ENCODE peak calls at places on chromosomes 4 and X, in ten cellular contexts. One of them, this sample, is unnamed.

GRCh38 chr4:26992657-26993361 is 132.2 kb downstream of the STIM2 start:
- DNase-seq in AG04450: peak
- DNase-seq in mucosa of gallbladder: no peak
- DNase-seq in GM23248: peak
- DNase-seq in AG08396: peak
- DNase-seq in stimulated activated CD4-positive, alpha-beta T cell treated with anti-CD3 and anti-CD28 coated beads, Interleukin-1b, Interleukin-23, amount 100 ng/mL, for 4 hours: no peak
- DNase-seq in A549: no peak
- DNase-seq in NCI-H1436: no peak
- DNase-seq in GM12891: no peak
- DNase-seq in T-cell: no peak
- DNase-seq in this sample: no peak

GRCh38 chr4:113183032-113183573 is 133.7 kb downstream of the ANK2 start:
- DNase-seq in A549: no peak
- DNase-seq in AG08396: no peak
- DNase-seq in stimulated activated CD4-positive, alpha-beta T cell treated with anti-CD3 and anti-CD28 coated beads, Interleukin-1b, Interleukin-23, amount 100 ng/mL, for 4 hours: no peak
- DNase-seq in T-cell: no peak
- DNase-seq in GM23248: no peak
- DNase-seq in AG04450: no peak
- DNase-seq in GM12891: no peak
- DNase-seq in NCI-H1436: no peak
- DNase-seq in mucosa of gallbladder: no peak
- DNase-seq in this sample: no peak

GRCh38 chr4:788636-789297 is 37.2 kb downstream of the CPLX1 start:
- DNase-seq in A549: no peak
- DNase-seq in T-cell: no peak
- DNase-seq in stimulated activated CD4-positive, alpha-beta T cell treated with anti-CD3 and anti-CD28 coated beads, Interleukin-1b, Interleukin-23, amount 100 ng/mL, for 4 hours: no peak
- DNase-seq in NCI-H1436: no peak
- DNase-seq in GM23248: no peak
- DNase-seq in GM12891: no peak
- DNase-seq in AG04450: no peak
- DNase-seq in mucosa of gallbladder: no peak
- DNase-seq in AG08396: no peak
- DNase-seq in this sample: no peak

GRCh38 chrX:9992061-9992460 is 24.9 kb downstream of the CLDN34 start:
- DNase-seq in mucosa of gallbladder: no peak
- DNase-seq in GM12891: no peak
- DNase-seq in A549: no peak
- DNase-seq in GM23248: no peak
- DNase-seq in AG04450: no peak
- DNase-seq in stimulated activated CD4-positive, alpha-beta T cell treated with anti-CD3 and anti-CD28 coated beads, Interleukin-1b, Interleukin-23, amount 100 ng/mL, for 4 hours: no peak
- DNase-seq in NCI-H1436: no peak
- DNase-seq in T-cell: no peak
- DNase-seq in AG08396: no peak
- DNase-seq in this sample: no peak

GRCh38 chr4:26748805-26749204 is 111.8 kb upstream of the STIM2 start:
- DNase-seq in AG04450: no peak
- DNase-seq in NCI-H1436: no peak
- DNase-seq in mucosa of gallbladder: no peak
- DNase-seq in A549: no peak
- DNase-seq in AG08396: no peak
- DNase-seq in T-cell: no peak
- DNase-seq in GM23248: no peak
- DNase-seq in GM12891: no peak
- DNase-seq in stimulated activated CD4-positive, alpha-beta T cell treated with anti-CD3 and anti-CD28 coated beads, Interleukin-1b, Interleukin-23, amount 100 ng/mL, for 4 hours: no peak
- DNase-seq in this sample: no peak

GRCh38 chr4:14184265-14184664 is 556.7 kb upstream of the BOD1L1 start:
- DNase-seq in mucosa of gallbladder: no peak
- DNase-seq in AG08396: no peak
- DNase-seq in GM12891: no peak
- DNase-seq in T-cell: no peak
- DNase-seq in NCI-H1436: no peak
- DNase-seq in stimulated activated CD4-positive, alpha-beta T cell treated with anti-CD3 and anti-CD28 coated beads, Interleukin-1b, Interleukin-23, amount 100 ng/mL, for 4 hours: no peak
- DNase-seq in A549: no peak
- DNase-seq in AG04450: no peak
- DNase-seq in GM23248: peak
- DNase-seq in this sample: no peak

GRCh38 chr4:15938182-15938581 is 358 bp downstream of the FGFBP1 start:
- DNase-seq in mucosa of gallbladder: no peak
- DNase-seq in stimulated activated CD4-positive, alpha-beta T cell treated with anti-CD3 and anti-CD28 coated beads, Interleukin-1b, Interleukin-23, amount 100 ng/mL, for 4 hours: no peak
- DNase-seq in GM12891: no peak
- DNase-seq in AG04450: no peak
- DNase-seq in A549: peak
- DNase-seq in GM23248: peak
- DNase-seq in NCI-H1436: no peak
- DNase-seq in T-cell: no peak
- DNase-seq in AG08396: no peak
- DNase-seq in this sample: no peak

GRCh38 chrX:119983494-119983893 is 39.9 kb upstream of the NKAP start:
- DNase-seq in GM12891: no peak
- DNase-seq in NCI-H1436: no peak
- DNase-seq in stimulated activated CD4-positive, alpha-beta T cell treated with anti-CD3 and anti-CD28 coated beads, Interleukin-1b, Interleukin-23, amount 100 ng/mL, for 4 hours: no peak
- DNase-seq in T-cell: no peak
- DNase-seq in mucosa of gallbladder: no peak
- DNase-seq in GM23248: no peak
- DNase-seq in AG08396: no peak
- DNase-seq in AG04450: no peak
- DNase-seq in A549: no peak
- DNase-seq in this sample: no peak

GRCh38 chr4:139509727-139510410 is 46.1 kb downstream of the SETD7 start:
- DNase-seq in mucosa of gallbladder: no peak
- DNase-seq in GM12891: no peak
- DNase-seq in A549: peak
- DNase-seq in NCI-H1436: no peak
- DNase-seq in AG04450: no peak
- DNase-seq in GM23248: peak
- DNase-seq in T-cell: no peak
- DNase-seq in AG08396: no peak
- DNase-seq in stimulated activated CD4-positive, alpha-beta T cell treated with anti-CD3 and anti-CD28 coated beads, Interleukin-1b, Interleukin-23, amount 100 ng/mL, for 4 hours: no peak
- DNase-seq in this sample: no peak